ENCODE peak calls at places on chromosomes 13 and 19, in seven cellular contexts. L, I, H, F, B, E and T are unnamed samples.

GRCh38 chr19:7848779-7849457 is 18.9 kb downstream of the EVI5L start:
- DNase-seq in B (no peak), I (no peak), E (no peak), L (peak; percentile 6), F (no peak), H (no peak), T (no peak)

GRCh38 chr19:13964776-13965175 is 12.5 kb downstream of the DCAF15 start:
- DNase-seq in B (no peak), I (no peak), H (no peak), F (no peak), L (no peak), E (no peak), T (no peak)

GRCh38 chr19:6276447-6276846 is 3.3 kb downstream of the MLLT1 start:
- DNase-seq in H (peak; percentile 65), L (peak; percentile 56), F (no peak), I (no peak), E (peak; percentile 83), B (no peak), T (no peak)

GRCh38 chr13:90918551-90918950 is 428.9 kb upstream of the MIR17HG start:
- DNase-seq in H (no peak), E (no peak), B (no peak), F (no peak), I (no peak), L (no peak), T (no peak)

GRCh38 chr13:106986033-106986484 is 418.1 kb upstream of the ARGLU1 start:
- DNase-seq in I (no peak), L (no peak), F (no peak), E (no peak), B (no peak), H (peak; percentile 1), T (no peak)

GRCh38 chr13:91017031-91017668 is 330.3 kb upstream of the MIR17HG start:
- DNase-seq in H (peak; percentile 23), I (no peak), B (peak; percentile 30), L (no peak), E (peak; percentile 41), F (peak; percentile 34), T (peak; percentile 32)

GRCh38 chr13:49098198-49098597 is 121.9 kb upstream of the MLNR start:
- DNase-seq in H (peak; percentile 97), L (no peak), F (peak; percentile 81), E (no peak), B (no peak), I (peak; percentile 83), T (no peak)

GRCh38 chr13:78022164-78022877 is 103.7 kb upstream of the EDNRB start:
- DNase-seq in E (no peak), I (peak; percentile 24), F (no peak), H (peak; percentile 70), L (peak; percentile 17), B (no peak), T (peak; percentile 77)

GRCh38 chr13:51785592-51786424 is 18.2 kb downstream of the DHRS12 start:
- DNase-seq in L (no peak), B (peak; percentile 67), I (no peak), E (no peak), F (no peak), H (no peak), T (peak; percentile 39)

GRCh38 chr13:111936267-111936925 is 130.6 kb upstream of the SOX1 start:
- DNase-seq in H (no peak), L (no peak), I (no peak), F (no peak), B (no peak), E (peak; percentile 33), T (no peak)

GRCh38 chr13:76663941-76664340 is 222.3 kb downstream of the KCTD12 start:
- DNase-seq in F (no peak), E (no peak), I (no peak), L (no peak), B (no peak), H (no peak), T (no peak)

GRCh38 chr13:33410619-33411018 is 125.1 kb upstream of the STARD13 start:
- DNase-seq in E (no peak), H (no peak), I (no peak), B (no peak), F (no peak), L (no peak), T (no peak)

GRCh38 chr19:18675779-18676178 is 7.7 kb upstream of the CRTC1 start:
- DNase-seq in L (no peak), H (no peak), I (no peak), E (no peak), F (peak; percentile 10), B (no peak), T (no peak)

GRCh38 chr19:39131255-39131755 is 5.7 kb downstream of the PAK4 start:
- DNase-seq in L (no peak), F (no peak), E (no peak), B (peak; percentile 41), H (peak; percentile 22), I (no peak), T (no peak)

GRCh38 chr19:19113040-19113541 is 25.2 kb downstream of the TMEM161A start:
- DNase-seq in L (no peak), B (no peak), F (no peak), H (peak; percentile 56), E (no peak), I (peak; percentile 46), T (peak; percentile 21)

GRCh38 chr19:38658462-38659306 is 11.2 kb downstream of the ACTN4 start:
- DNase-seq in F (peak; percentile 83), E (no peak), I (peak; percentile 98), H (peak; percentile 98), L (peak; percentile 56), B (no peak), T (no peak)

GRCh38 chr13:47334173-47334572 is 437.3 kb upstream of the HTR2A start:
- DNase-seq in H (peak; percentile 74), L (no peak), F (no peak), I (peak; percentile 64), E (no peak), B (no peak), T (no peak)

GRCh38 chr13:94601446-94602431 is at the start of gene GPR180:
- DNase-seq in E (peak; percentile 97), B (peak; percentile 92), H (peak; percentile 100), I (peak; percentile 99), F (peak; percentile 98), L (peak; percentile 96), T (peak; percentile 99)

GRCh38 chr13:110293649-110294048 is 13.3 kb downstream of the COL4A1 start:
- DNase-seq in H (no peak), L (no peak), I (no peak), E (no peak), F (no peak), B (no peak), T (no peak)

DNA sequence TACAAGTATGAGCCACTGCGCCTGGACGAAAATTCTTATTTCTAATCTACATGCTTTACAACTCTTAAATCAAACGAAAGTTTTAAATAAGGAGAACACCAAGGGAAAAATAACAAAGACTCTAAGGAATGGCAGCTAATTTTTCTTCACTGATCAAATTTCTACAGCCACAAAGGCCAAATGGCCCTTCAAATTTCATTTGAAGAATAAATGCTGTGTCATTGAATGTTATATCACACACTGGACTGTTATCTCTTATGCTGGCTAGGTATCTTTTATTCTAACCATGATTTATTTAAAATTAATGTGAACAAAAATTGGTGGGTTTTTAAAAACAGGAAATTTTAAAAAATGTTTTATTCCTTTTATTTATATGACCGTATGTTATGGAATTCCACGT is 14.1 kb downstream of the SMAD9 start:
- DNase-seq in E (no peak), L (no peak), I (no peak), B (no peak), F (no peak), H (no peak), T (no peak)
- H3K4me3 ChIP-seq in E (no peak overlapping the region), L (no peak overlapping the region), I (no peak overlapping the region), B (no peak overlapping the region), F (no peak overlapping the region), H (no peak overlapping the region), T (no peak overlapping the region)

DNA sequence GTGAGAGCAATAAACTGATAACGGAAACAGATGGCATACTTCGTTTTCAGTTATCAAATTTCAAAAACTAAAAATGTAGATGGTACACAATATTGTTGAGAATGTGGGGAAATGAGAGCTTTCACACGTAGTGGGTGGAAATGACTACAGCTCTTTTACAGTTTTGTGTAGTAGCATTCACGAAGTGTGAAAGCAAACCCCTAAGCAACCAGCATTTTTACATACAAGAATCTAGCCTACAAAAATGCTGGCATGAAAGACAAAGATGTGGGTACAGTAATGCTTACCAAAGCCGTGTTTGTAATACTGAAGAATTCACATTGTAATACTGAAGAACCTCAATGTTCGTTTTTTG is 6.3 kb upstream of the ZNF283 start:
- DNase-seq in E (no peak), B (no peak), H (no peak), L (no peak), F (no peak), I (no peak), T (no peak)
- H3K4me3 ChIP-seq in E (peak overlapping the region; percentile 48), B (peak overlapping the region; percentile 20), H (peak overlapping the region; percentile 46), L (peak overlapping the region; percentile 22), F (no peak overlapping the region), I (peak overlapping the region; percentile 70), T (no peak overlapping the region)

GRCh38 chr19:55285225-55285890 is 1.6 kb downstream of the BRSK1 start:
- DNase-seq in E (no peak), H (no peak), L (no peak), F (no peak), B (no peak), I (no peak), T (no peak)
- H3K4me3 ChIP-seq in E (no peak overlapping the region), H (peak overlapping the region; percentile 29), L (no peak overlapping the region), F (peak overlapping the region; percentile 60), B (no peak overlapping the region), I (peak overlapping the region; percentile 61), T (no peak overlapping the region)

GRCh38 chr19:46289724-46290619 is 6.9 kb upstream of the HIF3A start:
- DNase-seq in L (no peak), B (no peak), F (no peak), H (no peak), I (no peak), E (no peak), T (no peak)
- H3K4me3 ChIP-seq in L (no peak overlapping the region), B (no peak overlapping the region), F (no peak overlapping the region), H (no peak overlapping the region), I (no peak overlapping the region), E (no peak overlapping the region), T (no peak overlapping the region)

GRCh38 chr19:9295411-9295849 is 14.2 kb downstream of the ZNF699 start:
- DNase-seq in E (no peak), L (no peak), F (no peak), H (no peak), I (no peak), B (no peak), T (no peak)
- H3K4me3 ChIP-seq in E (no peak overlapping the region), L (no peak overlapping the region), F (no peak overlapping the region), H (no peak overlapping the region), I (no peak overlapping the region), B (no peak overlapping the region), T (no peak overlapping the region)

GRCh38 chr13:80361883-80362327 is 21.0 kb upstream of the SPRY2 start:
- DNase-seq in E (no peak), I (no peak), F (no peak), H (peak; percentile 6), L (no peak), B (no peak), T (peak; percentile 52)

GRCh38 chr13:80361298-80361697 is 20.4 kb upstream of the SPRY2 start:
- DNase-seq in F (no peak), E (no peak), I (no peak), H (no peak), L (no peak), B (no peak), T (no peak)

GRCh38 chr13:80362488-80362887 is 21.6 kb upstream of the SPRY2 start:
- DNase-seq in L (no peak), I (no peak), F (no peak), E (no peak), B (no peak), H (no peak), T (no peak)

GRCh38 chr13:80360298-80360827 is 19.4 kb upstream of the SPRY2 start:
- DNase-seq in E (no peak), L (no peak), B (no peak), H (no peak), F (no peak), I (no peak), T (no peak)

GRCh38 chr13:80359459-80360297 is 18.8 kb upstream of the SPRY2 start:
- DNase-seq in L (no peak), B (no peak), F (no peak), I (no peak), H (no peak), E (no peak), T (no peak)
- H3K4me3 ChIP-seq in L (no peak overlapping the region), B (no peak overlapping the region), F (no peak overlapping the region), I (no peak overlapping the region), H (no peak overlapping the region), E (no peak overlapping the region), T (no peak overlapping the region)